ENCODE peak calls at places on chromosomes 4 and X, in seven cellular contexts. Q is upper lobe of left lung, P is GM23338, O is esophagus muscularis mucosa, D is transverse colon, W is breast epithelium, N is SK-N-SH. B is an unnamed sample.

GRCh38 chr4:53563824-53564223 is 27.5 kb downstream of the LNX1 start:
- DNase-seq in Q (no peak), P (no peak), O (no peak), D (no peak), W (no peak), N (no peak), B (peak)

GRCh38 chrX:2689773-2690666 is 1.1 kb upstream of the CD99 start:
- DNase-seq in Q (no peak), P (peak), O (no peak), D (peak), W (no peak), N (peak), B (no peak)

GRCh38 chr4:166121897-166122296 is 248.9 kb downstream of the TLL1 start:
- DNase-seq in Q (no peak), P (no peak), O (no peak), D (no peak), W (no peak), N (no peak), B (no peak)

GRCh38 chrX:53992589-53992988 is 51.7 kb downstream of the PHF8 start:
- DNase-seq in Q (no peak), P (no peak), O (no peak), D (no peak), W (no peak), N (no peak), B (no peak)

GRCh38 chr4:182955411-182955810 is 38.2 kb upstream of the DCTD start:
- DNase-seq in Q (no peak), P (no peak), O (no peak), D (no peak), W (no peak), N (no peak), B (no peak)

GRCh38 chr4:113169368-113169767 is 119.9 kb downstream of the ANK2 start:
- DNase-seq in Q (no peak), P (peak), O (no peak), D (no peak), W (no peak), N (no peak), B (no peak)

GRCh38 chr4:41647368-41647767 is 101.2 kb downstream of the PHOX2B start:
- DNase-seq in Q (no peak), P (no peak), O (no peak), D (no peak), W (no peak), N (no peak), B (no peak)

GRCh38 chrX:107716816-107717700 is 58.5 kb downstream of the TSC22D3 start:
- DNase-seq in Q (peak), P (peak), O (peak), D (peak), W (peak), N (peak), B (peak)

GRCh38 chr4:66974665-66975064 is 570.6 kb downstream of the CENPC start:
- DNase-seq in Q (no peak), P (no peak), O (no peak), D (no peak), W (no peak), N (no peak), B (no peak)

GRCh38 chrX:154082396-154083133 is 15.0 kb downstream of the MECP2 start:
- DNase-seq in Q (peak), P (no peak), O (no peak), D (no peak), W (no peak), N (no peak), B (no peak)

GRCh38 chrX:77779695-77780094 is 6.3 kb downstream of the ATRX start:
- DNase-seq in Q (no peak), P (no peak), O (no peak), D (no peak), W (no peak), N (no peak), B (no peak)

GRCh38 chr4:38207110-38207457 is 246.9 kb downstream of the PTTG2 start:
- DNase-seq in Q (no peak), P (no peak), O (no peak), D (no peak), W (no peak), N (no peak), B (no peak)

GRCh38 chr4:17580969-17581368 is 4.0 kb downstream of the LAP3 start:
- DNase-seq in Q (no peak), P (no peak), O (no peak), D (no peak), W (no peak), N (no peak), B (no peak)

GRCh38 chr4:55385201-55385649 is 10.5 kb upstream of the TMEM165 start:
- DNase-seq in Q (no peak), P (no peak), O (no peak), D (no peak), W (no peak), N (no peak), B (no peak)

GRCh38 chr4:53591372-53591892 is at the start of gene LNX1:
- DNase-seq in Q (peak), P (peak), O (peak), D (peak), W (peak), N (no peak), B (no peak)

GRCh38 chr4:6327220-6327917 is 57.7 kb downstream of the WFS1 start:
- DNase-seq in Q (peak), P (peak), O (peak), D (peak), W (peak), N (peak), B (peak)

GRCh38 chr4:73576366-73576765 is 43.9 kb downstream of the RASSF6 start:
- DNase-seq in Q (no peak), P (no peak), O (no peak), D (no peak), W (no peak), N (no peak), B (no peak)

GRCh38 chr4:119016636-119017035 is 119.0 kb upstream of the MYOZ2 start:
- DNase-seq in Q (no peak), P (no peak), O (no peak), D (no peak), W (no peak), N (no peak), B (no peak)

GRCh38 chr4:15331930-15332329 is 95.9 kb upstream of the C1QTNF7 start:
- DNase-seq in Q (no peak), P (no peak), O (no peak), D (no peak), W (no peak), N (no peak), B (no peak)

GRCh38 chrX:41332408-41332987 is 1.5 kb upstream of the DDX3X start:
- DNase-seq in Q (peak), P (peak), O (no peak), D (peak), W (peak), N (no peak), B (no peak)

GRCh38 chr4:82957045-82957444 is 53.6 kb downstream of the LIN54 start:
- DNase-seq in Q (no peak), P (no peak), O (no peak), D (no peak), W (no peak), N (no peak), B (no peak)

GRCh38 chr4:120209706-120210105 is 143.1 kb upstream of the MAD2L1 start:
- DNase-seq in Q (no peak), P (peak), O (no peak), D (no peak), W (no peak), N (no peak), B (no peak)

GRCh38 chr4:185019451-185020292 is 1.4 kb downstream of the HELT start:
- DNase-seq in Q (no peak), P (peak), O (no peak), D (no peak), W (no peak), N (peak), B (no peak)

DNA sequence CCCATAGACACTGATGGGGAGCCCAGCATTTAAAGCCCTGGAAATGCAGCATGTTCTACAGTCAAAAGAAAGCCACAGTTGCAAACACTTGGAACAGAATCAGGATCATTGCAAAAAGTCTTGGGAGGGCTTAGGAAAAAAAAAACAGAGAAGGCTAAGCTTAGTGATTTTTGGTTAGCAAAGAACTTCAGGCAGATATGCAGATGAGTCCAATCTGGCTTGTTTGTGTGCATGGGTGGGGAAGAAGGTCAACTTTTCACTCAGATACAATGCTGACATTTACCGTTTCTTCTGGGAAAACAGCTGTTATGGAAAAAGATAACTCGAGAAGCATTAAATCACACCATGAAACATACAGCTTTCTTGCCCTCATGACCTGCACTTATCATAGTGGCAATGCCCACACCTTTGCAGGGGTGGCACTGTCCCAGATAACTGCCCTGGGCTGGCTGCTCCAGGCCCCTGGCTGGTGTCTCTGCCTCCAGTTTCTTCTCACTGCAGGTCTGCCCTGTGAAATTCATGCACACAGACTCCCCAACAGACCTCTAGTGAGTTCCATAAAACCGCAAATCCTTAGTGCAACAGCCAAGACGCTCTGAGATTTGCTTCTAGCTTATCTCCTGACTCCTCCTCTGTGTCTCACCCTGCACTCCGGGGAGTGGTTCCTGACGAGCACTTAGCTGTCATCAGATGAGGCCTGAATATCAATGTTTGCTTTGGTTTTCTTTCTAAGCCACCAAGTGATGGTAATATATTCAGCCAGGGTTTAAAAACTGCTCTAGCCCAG is 99.2 kb downstream of the DRD5 start:
- DNase-seq in Q (no peak), P (no peak), O (no peak), D (no peak), W (no peak), N (no peak), B (no peak)
- TF ChIP-seq POLR2AphosphoS5 in Q (no peak), P (no peak), O (no peak), D (no peak), W (no peak), N (no peak), B (no peak)

DNA sequence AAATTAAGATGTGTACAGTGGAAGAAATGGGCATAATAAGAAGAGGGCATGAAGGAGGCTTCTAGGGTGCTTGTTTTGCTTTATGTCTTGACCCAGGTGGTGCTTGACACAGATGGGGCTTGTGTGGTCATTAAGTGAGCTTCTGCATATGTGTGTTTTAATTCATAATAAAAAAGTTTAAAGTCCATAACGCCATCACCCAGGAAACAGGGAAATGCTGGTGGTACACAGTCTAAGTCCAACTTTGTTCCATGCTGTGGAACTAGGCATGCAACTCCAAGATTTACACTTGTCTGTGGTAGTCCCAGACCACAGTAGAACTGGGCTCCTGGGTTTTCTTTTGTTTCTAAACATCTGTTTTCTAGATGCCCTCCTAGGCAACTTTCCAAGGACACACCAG is 511.9 kb downstream of the MID1IP1 start:
- DNase-seq in Q (no peak), P (no peak), O (no peak), D (no peak), W (no peak), N (no peak), B (no peak)
- TF ChIP-seq POLR2AphosphoS5 in Q (no peak), P (no peak), O (no peak), D (no peak), W (no peak), N (no peak), B (no peak)

GRCh38 chrX:11462648-11463047 is 169.4 kb downstream of the AMELX start:
- DNase-seq in Q (no peak), P (no peak), O (no peak), D (no peak), W (no peak), N (no peak), B (no peak)

GRCh38 chrX:11465648-11466411 is 172.6 kb downstream of the AMELX start:
- DNase-seq in Q (no peak), P (no peak), O (no peak), D (no peak), W (no peak), N (no peak), B (no peak)

GRCh38 chrX:11464836-11465458 is 171.7 kb downstream of the AMELX start:
- DNase-seq in Q (no peak), P (no peak), O (no peak), D (no peak), W (no peak), N (no peak), B (no peak)

GRCh38 chrX:11462136-11462535 is 168.9 kb downstream of the AMELX start:
- DNase-seq in Q (no peak), P (no peak), O (no peak), D (no peak), W (no peak), N (no peak), B (no peak)

DNA sequence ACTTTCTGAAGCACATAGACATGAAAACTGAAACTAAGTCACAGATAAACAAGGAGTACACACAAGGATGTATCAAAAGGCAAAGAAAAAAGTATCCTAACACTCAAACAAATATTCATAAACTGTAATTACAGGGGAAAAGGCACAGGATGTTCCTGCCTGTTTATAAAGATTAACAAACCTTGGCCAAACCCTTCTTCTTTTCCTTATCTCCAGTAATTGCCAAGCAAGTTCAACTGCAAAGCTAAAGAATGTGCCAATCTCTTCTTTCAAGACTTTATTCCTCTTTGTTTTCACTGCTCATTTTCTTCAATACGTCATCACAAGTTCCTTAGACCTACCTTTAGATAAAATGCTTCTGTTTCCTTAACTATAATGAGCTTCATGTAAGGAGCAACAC is 171.1 kb downstream of the AMELX start:
- DNase-seq in Q (no peak), P (no peak), O (no peak), D (no peak), W (no peak), N (no peak), B (no peak)
- TF ChIP-seq POLR2AphosphoS5 in Q (no peak), P (no peak), O (no peak), D (no peak), W (no peak), N (no peak), B (no peak)

GRCh38 chr4:122978109-122978508 is 55.7 kb upstream of the NUDT6 start:
- DNase-seq in Q (no peak), P (no peak), O (no peak), D (no peak), W (no peak), N (no peak), B (no peak)

GRCh38 chr4:122977103-122977502 is 54.7 kb upstream of the NUDT6 start:
- DNase-seq in Q (no peak), P (no peak), O (no peak), D (no peak), W (no peak), N (no peak), B (no peak)

GRCh38 chr4:122973465-122973864 is 51.1 kb upstream of the NUDT6 start:
- DNase-seq in Q (no peak), P (no peak), O (no peak), D (no peak), W (no peak), N (no peak), B (no peak)

GRCh38 chr4:122978789-122979188 is 56.4 kb upstream of the NUDT6 start:
- DNase-seq in Q (no peak), P (no peak), O (no peak), D (no peak), W (no peak), N (no peak), B (no peak)

GRCh38 chr4:122976111-122976510 is 53.7 kb upstream of the NUDT6 start:
- DNase-seq in Q (no peak), P (no peak), O (no peak), D (no peak), W (no peak), N (no peak), B (no peak)
- TF ChIP-seq POLR2AphosphoS5 in Q (no peak), P (no peak), O (no peak), D (no peak), W (no peak), N (no peak), B (no peak)

GRCh38 chr4:2262145-2262943 is 435 bp upstream of the MXD4 start:
- DNase-seq in Q (peak), P (peak), O (peak), D (peak), W (peak), N (peak), B (peak)
- TF ChIP-seq POLR2AphosphoS5 in Q (peak), P (peak), O (peak), D (peak), W (peak), N (peak), B (peak)

GRCh38 chrX:48575642-48576041 is 1.4 kb downstream of the RBM3 start:
- DNase-seq in Q (no peak), P (no peak), O (no peak), D (no peak), W (no peak), N (no peak), B (no peak)
- TF ChIP-seq POLR2AphosphoS5 in Q (no peak), P (no peak), O (no peak), D (no peak), W (no peak), N (no peak), B (no peak)